ENCODE peak calls at places on chromosomes 16 and 17, in nine cellular contexts. M is neuronal stem cell, P is IMR-90, V is neural progenitor cell, T is fibroblast of lung, N is astrocyte, W is DND-41, D is GM23248, O is HCT116. S is an unnamed sample. For H3K9me3, the result is how much of the 10 kb centered on the place peaks cover.

GRCh38 chr16:27920391-27920891 is 143.1 kb downstream of the GSG1L start:
- DNase-seq in M (peak), P (no peak), V (peak), T (no peak), N (no peak), W (no peak), D (peak), O (peak), S (peak)

GRCh38 chr16:70746708-70747424 is 54.1 kb downstream of the VAC14 start:
- DNase-seq in M (no peak), P (peak), V (no peak), T (peak), N (peak), W (peak), D (peak), O (peak), S (peak)

GRCh38 chr16:2339521-2340484 is 725 bp downstream of the ABCA3 start:
- DNase-seq in M (peak), P (no peak), V (peak), T (peak), N (no peak), W (peak), D (peak), O (no peak), S (peak)

GRCh38 chr16:57477531-57478202 is 8.6 kb downstream of the DOK4 start:
- DNase-seq in M (no peak), P (no peak), V (peak), T (no peak), N (no peak), W (no peak), D (no peak), O (no peak), S (no peak)

GRCh38 chr17:4134756-4135155 is 8.1 kb downstream of the ZZEF1 start:
- DNase-seq in M (no peak), P (no peak), V (no peak), T (no peak), N (no peak), W (no peak), D (no peak), O (no peak), S (no peak)

GRCh38 chr16:21663889-21664647 is at the start of gene OTOA:
- DNase-seq in M (no peak), P (no peak), V (peak), T (no peak), N (no peak), W (no peak), D (peak), O (no peak), S (no peak)

GRCh38 chr17:50144845-50145531 is 5.5 kb downstream of the PPP1R9B start:
- DNase-seq in M (no peak), P (no peak), V (no peak), T (no peak), N (no peak), W (no peak), D (no peak), O (no peak), S (no peak)

GRCh38 chr16:58118801-58119508 is 10.2 kb downstream of the CFAP20 start:
- DNase-seq in M (no peak), P (peak), V (no peak), T (no peak), N (no peak), W (no peak), D (peak), O (no peak), S (no peak)

GRCh38 chr17:29400818-29401217 is 10.7 kb downstream of the TAOK1 start:
- DNase-seq in M (no peak), P (no peak), V (no peak), T (no peak), N (no peak), W (no peak), D (no peak), O (no peak), S (no peak)

GRCh38 chr16:399278-400019 is 2.2 kb upstream of the DECR2 start:
- DNase-seq in M (no peak), P (no peak), V (no peak), T (no peak), N (no peak), W (no peak), D (no peak), O (no peak), S (no peak)

GRCh38 chr16:74275031-74275636 is 21.5 kb upstream of the PSMD7 start:
- DNase-seq in M (no peak), P (peak), V (no peak), T (peak), N (no peak), W (no peak), D (peak), O (peak), S (peak)

GRCh38 chr17:33288954-33289353 is 4.1 kb downstream of the ASIC2 start:
- DNase-seq in M (no peak), P (no peak), V (no peak), T (no peak), N (no peak), W (no peak), D (no peak), O (no peak), S (no peak)

GRCh38 chr17:69466905-69467630 is 52.6 kb downstream of the MAP2K6 start:
- DNase-seq in M (peak), P (peak), V (peak), T (peak), N (peak), W (no peak), D (peak), O (no peak), S (peak)

GRCh38 chr16:75644240-75645012 is 3.0 kb downstream of the KARS1 start:
- DNase-seq in M (no peak), P (no peak), V (no peak), T (no peak), N (no peak), W (no peak), D (no peak), O (no peak), S (peak)

GRCh38 chr16:16183562-16183961 is 39.7 kb downstream of the ABCC6 start:
- DNase-seq in M (no peak), P (no peak), V (peak), T (no peak), N (no peak), W (no peak), D (no peak), O (no peak), S (no peak)

GRCh38 chr17:1834378-1835149 is 4.8 kb downstream of the RPA1 start:
- DNase-seq in M (no peak), P (no peak), V (no peak), T (no peak), N (no peak), W (no peak), D (no peak), O (no peak), S (no peak)

GRCh38 chr17:13871261-13871660 is 198.0 kb upstream of the COX10 start:
- DNase-seq in M (no peak), P (no peak), V (no peak), T (no peak), N (no peak), W (no peak), D (no peak), O (no peak), S (no peak)

GRCh38 chr17:45081046-45081703 is 20.1 kb downstream of the NMT1 start:
- DNase-seq in M (no peak), P (no peak), V (no peak), T (no peak), N (no peak), W (no peak), D (no peak), O (no peak), S (no peak)

GRCh38 chr16:27786221-27786848 is 236.4 kb downstream of the KATNIP start:
- DNase-seq in M (no peak), P (no peak), V (no peak), T (no peak), N (no peak), W (no peak), D (no peak), O (no peak), S (no peak)

GRCh38 chr16:13435873-13436474 is 484.0 kb upstream of the ERCC4 start:
- DNase-seq in M (no peak), P (no peak), V (peak), T (no peak), N (no peak), W (no peak), D (no peak), O (no peak), S (no peak)

GRCh38 chr17:41490620-41491019 is 910 bp upstream of the KRT36 start:
- DNase-seq in M (no peak), P (no peak), V (no peak), T (no peak), N (no peak), W (no peak), D (no peak), O (no peak), S (no peak)

GRCh38 chr17:41491476-41491875 is 1.8 kb upstream of the KRT36 start:
- DNase-seq in M (no peak), P (no peak), V (no peak), T (no peak), N (no peak), W (no peak), D (no peak), O (no peak), S (no peak)

GRCh38 chr17:41492351-41492750 is 2.6 kb upstream of the KRT36 start:
- DNase-seq in M (no peak), P (peak), V (no peak), T (peak), N (no peak), W (no peak), D (no peak), O (no peak), S (no peak)

GRCh38 chr17:41494524-41494923 is 4.8 kb upstream of the KRT36 start:
- DNase-seq in M (no peak), P (peak), V (no peak), T (no peak), N (peak), W (no peak), D (peak), O (no peak), S (peak)

DNA sequence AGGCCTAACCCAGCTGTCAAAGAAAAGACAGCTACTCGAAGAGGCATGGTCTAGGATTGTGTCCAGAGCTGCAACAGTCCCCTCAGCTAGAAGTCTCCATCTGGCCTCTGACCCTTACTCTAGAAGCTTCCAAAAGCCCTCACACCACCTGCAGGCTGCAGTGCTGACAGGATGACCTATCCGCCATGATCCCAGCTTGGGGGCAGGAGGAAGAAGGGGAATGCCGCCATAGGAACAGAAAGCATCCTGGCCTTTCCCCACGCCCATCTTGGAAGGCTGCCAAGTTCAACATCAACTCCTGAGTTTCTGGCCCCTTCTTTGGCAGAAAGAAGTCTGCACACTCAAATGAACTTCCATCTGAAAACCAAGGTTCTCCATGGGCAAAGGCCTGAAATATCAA is 3.1 kb upstream of the KRT36 start:
- DNase-seq in M (no peak), P (peak), V (no peak), T (peak), N (no peak), W (no peak), D (no peak), O (no peak), S (no peak)
- H2AFZ ChIP-seq in M (no peak), P (peak), V (no peak), T (no peak), N (no peak), W (no peak), D (no peak), O (no peak), S (no peak)

DNA sequence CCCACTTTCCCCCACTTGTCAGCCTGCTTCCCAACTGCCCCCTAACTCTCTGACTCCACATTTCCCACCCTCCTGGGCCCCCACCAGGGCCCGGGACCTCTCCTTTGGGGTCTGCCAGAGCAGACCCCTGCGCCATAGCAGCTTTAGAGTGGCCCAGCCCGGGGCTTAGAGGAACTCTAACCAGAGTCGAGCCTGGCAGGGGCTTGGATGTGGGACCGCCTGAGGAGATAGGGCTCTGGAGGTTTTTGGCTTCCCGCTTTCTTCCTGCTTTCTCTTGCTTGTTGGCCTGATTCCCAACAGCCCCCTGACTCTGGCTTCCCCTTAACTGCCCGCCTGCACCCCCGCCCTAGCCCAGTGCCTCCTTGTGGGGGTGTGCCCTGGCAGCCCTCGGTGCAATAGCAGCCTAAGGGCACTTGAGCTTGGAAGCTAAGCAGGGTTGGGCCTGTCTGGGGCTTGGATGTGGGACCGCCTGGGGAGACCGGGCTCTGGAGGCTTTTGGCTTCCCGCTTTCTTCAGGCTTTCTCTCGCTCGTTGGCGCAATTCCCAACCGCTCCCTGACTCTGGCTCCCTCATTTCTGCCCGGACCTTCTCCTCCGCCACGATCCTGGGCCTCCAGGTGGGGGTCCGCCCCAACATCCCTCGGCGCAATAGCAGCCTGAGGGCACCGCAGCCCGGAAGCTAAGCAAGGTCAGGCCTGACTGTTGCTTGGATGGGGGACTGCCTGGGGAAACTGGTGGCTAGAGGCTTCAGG is 2292.0 kb downstream of the TP53TG3F start:
- DNase-seq in M (no peak), P (no peak), V (no peak), T (no peak), N (no peak), W (no peak), D (no peak), O (no peak), S (no peak)
- H3K9me3 ChIP-seq in M (half or more), P (half or more), V (under half), T (under half), N (under half), W (half or more), D (under half), O (under half), S (under half)

DNA sequence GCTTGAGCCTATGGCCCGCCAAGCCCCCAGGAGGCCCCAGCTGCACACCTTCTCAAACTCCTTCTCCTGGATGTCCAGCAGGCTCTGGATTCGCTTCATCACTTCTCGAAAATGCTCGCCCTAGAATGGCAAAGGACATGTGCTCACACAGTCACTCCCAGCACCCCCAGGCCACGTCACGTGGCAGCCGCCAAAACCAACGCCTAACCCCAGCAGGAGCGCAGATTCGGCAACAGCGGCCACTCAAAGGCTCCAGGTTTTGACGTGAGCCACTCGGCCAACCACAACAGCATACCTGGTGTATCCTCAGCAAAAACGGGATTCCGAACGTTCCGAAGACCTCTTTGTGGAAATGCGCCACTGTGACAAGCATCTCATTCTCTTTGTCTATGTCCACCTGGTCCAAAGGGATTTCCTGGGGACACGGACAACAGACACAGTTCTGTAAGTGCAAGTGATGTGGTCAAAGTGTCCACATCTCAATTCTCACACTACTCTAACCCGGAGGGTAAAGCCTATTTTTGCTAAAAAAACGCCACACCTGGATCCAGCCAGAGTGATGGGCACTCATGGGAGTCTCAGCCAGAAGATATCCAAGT is 12.7 kb downstream of the LITAFD start:
- DNase-seq in M (no peak), P (no peak), V (no peak), T (no peak), N (no peak), W (no peak), D (no peak), O (no peak), S (no peak)
- H2AFZ ChIP-seq in M (no peak), P (peak), V (no peak), T (no peak), N (no peak), W (no peak), D (no peak), O (no peak), S (no peak)

GRCh38 chr16:86621966-86622365 is 43.6 kb downstream of the FOXL1 start:
- DNase-seq in M (no peak), P (no peak), V (no peak), T (no peak), N (no peak), W (no peak), D (no peak), O (no peak), S (no peak)

GRCh38 chr16:86619263-86619935 is 41.0 kb downstream of the FOXL1 start:
- DNase-seq in M (no peak), P (no peak), V (no peak), T (no peak), N (no peak), W (no peak), D (peak), O (no peak), S (no peak)

GRCh38 chr16:86620184-86620583 is 41.8 kb downstream of the FOXL1 start:
- DNase-seq in M (no peak), P (no peak), V (no peak), T (no peak), N (no peak), W (no peak), D (no peak), O (no peak), S (no peak)

GRCh38 chr16:86616906-86617305 is 38.6 kb downstream of the FOXL1 start:
- DNase-seq in M (no peak), P (no peak), V (no peak), T (no peak), N (no peak), W (no peak), D (no peak), O (no peak), S (no peak)

DNA sequence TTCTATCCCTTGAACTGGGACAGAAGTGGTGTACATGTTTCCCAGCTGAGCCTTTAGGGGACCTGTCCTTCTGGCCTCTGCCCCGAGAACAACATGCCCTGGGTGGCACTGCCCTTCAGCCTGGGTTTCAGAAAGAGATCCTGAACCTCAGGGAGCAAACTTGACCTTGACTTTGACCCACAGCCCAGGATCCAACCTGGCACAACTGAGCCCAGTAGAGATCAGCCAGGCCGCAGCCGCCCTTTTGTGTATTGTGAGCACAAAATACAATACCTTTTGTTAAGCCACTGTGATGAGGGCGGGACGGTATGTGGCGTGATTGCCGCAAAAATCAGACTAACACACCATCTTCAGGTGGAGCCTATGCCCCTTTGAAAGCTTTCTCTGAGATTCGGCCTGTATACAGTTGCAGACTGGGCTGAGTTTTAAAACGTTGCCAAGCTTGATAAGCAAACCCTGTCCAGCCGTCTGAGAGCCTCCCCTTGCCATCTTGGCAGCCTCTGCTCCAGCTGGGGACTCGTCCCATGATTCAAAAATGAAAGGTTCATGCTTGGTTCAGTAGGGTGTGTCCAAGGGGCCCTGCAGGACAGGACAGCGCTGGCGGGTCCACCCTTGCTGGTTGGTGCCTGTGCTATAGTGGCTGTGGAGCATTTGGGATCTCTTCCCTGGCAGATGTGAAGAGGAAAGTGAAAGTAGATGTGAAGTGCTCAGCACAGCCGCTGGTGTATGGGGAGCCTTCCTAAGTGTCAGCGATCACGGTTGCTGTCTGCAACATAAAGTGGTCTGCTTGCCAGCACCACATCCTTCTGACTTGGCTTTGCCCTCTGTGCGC is 40.3 kb downstream of the FOXL1 start:
- DNase-seq in M (no peak), P (peak), V (no peak), T (peak), N (no peak), W (no peak), D (peak), O (no peak), S (no peak)
- H3K9me3 ChIP-seq in M (under half), P (under half), V (under half), T (under half), N (under half), W (under half), D (under half), O (under half), S (under half)

GRCh38 chr17:48605409-48605864 is 651 bp upstream of the HOXB6 start:
- DNase-seq in M (no peak), P (no peak), V (no peak), T (no peak), N (no peak), W (no peak), D (no peak), O (no peak), S (no peak)

GRCh38 chr17:48604770-48605329 is at the start of gene HOXB6:
- DNase-seq in M (no peak), P (no peak), V (no peak), T (no peak), N (no peak), W (no peak), D (peak), O (no peak), S (peak)

GRCh38 chr17:48601528-48602430 is 3.0 kb downstream of the HOXB6 start:
- DNase-seq in M (no peak), P (no peak), V (no peak), T (no peak), N (no peak), W (no peak), D (no peak), O (no peak), S (no peak)

GRCh38 chr17:48605991-48606891 is 1.5 kb upstream of the HOXB6 start:
- DNase-seq in M (no peak), P (no peak), V (peak), T (no peak), N (no peak), W (no peak), D (no peak), O (no peak), S (no peak)

GRCh38 chr17:48603959-48604769 is 622 bp downstream of the HOXB6 start:
- DNase-seq in M (no peak), P (no peak), V (no peak), T (no peak), N (no peak), W (no peak), D (peak), O (peak), S (peak)
- H2AFZ ChIP-seq in M (no peak), P (no peak), V (no peak), T (no peak), N (no peak), W (no peak), D (peak), O (no peak), S (peak)

DNA sequence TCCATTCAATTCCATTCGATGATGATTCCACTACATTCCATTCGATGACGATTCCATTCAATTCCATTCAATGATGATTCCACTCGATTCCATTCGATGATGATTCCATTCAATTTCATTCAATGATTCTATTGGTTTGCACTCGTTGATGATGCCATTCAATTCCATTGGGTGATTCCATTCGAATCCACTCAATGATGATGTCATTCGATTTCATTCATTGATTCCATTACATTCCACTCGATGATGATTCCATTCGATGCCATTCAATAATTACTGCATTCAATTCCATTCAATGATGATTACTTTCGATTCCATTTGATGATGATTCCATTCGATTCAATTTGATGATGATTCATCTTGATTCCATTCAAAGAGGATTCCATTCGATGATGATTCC is 1299.4 kb downstream of the TP53TG3F start:
- DNase-seq in M (no peak), P (no peak), V (no peak), T (no peak), N (no peak), W (no peak), D (no peak), O (no peak), S (no peak)
- H3K9me3 ChIP-seq in M (under half), P (under half), V (half or more), T (under half), N (under half), W (half or more), D (under half), O (half or more), S (under half)